ENCODE peak calls at places on chromosomes 6 and 20, in five cellular contexts. E is body of pancreas, U is A549, T is cardiac muscle cell, G is ovary. O is an unnamed sample.

GRCh38 chr20:31908016-31908415 is 37.6 kb downstream of the TTLL9 start:
- DNase-seq in E (no peak), U (no peak), T (no peak), G (no peak), O (no peak)

GRCh38 chr6:80480478-80481157 is 374.1 kb downstream of the BCKDHB start:
- DNase-seq in E (no peak), U (no peak), T (no peak), G (no peak), O (no peak)

GRCh38 chr6:130500693-130501092 is 134.9 kb downstream of the TMEM200A start:
- DNase-seq in E (no peak), U (no peak), T (peak; percentile 13), G (no peak), O (peak; percentile 84)

GRCh38 chr6:165231581-165232276 is 77.7 kb downstream of the C6orf118 start:
- DNase-seq in E (no peak), U (peak; percentile 4), T (peak; percentile 72), G (no peak), O (peak; percentile 37)

GRCh38 chr6:100573169-100573568 is 108.4 kb upstream of the SIM1 start:
- DNase-seq in E (no peak), U (peak; percentile 4), T (peak; percentile 61), G (no peak), O (peak; percentile 28)

GRCh38 chr6:44925100-44925739 is 402.9 kb upstream of the RUNX2 start:
- DNase-seq in E (no peak), U (no peak), T (peak; percentile 57), G (no peak), O (no peak)

GRCh38 chr6:164216839-164217238 is 802.3 kb downstream of the QKI start:
- DNase-seq in E (no peak), U (no peak), T (no peak), G (no peak), O (no peak)

GRCh38 chr6:52595000-52595795 is 18.3 kb upstream of the TRAM2 start:
- DNase-seq in E (no peak), U (no peak), T (peak; percentile 92), G (no peak), O (no peak)

GRCh38 chr20:47265984-47266383 is 90.5 kb downstream of the ZMYND8 start:
- DNase-seq in E (no peak), U (no peak), T (no peak), G (no peak), O (no peak)

GRCh38 chr6:37866590-37867507 is 47.3 kb downstream of the ZFAND3 start:
- DNase-seq in E (no peak), U (no peak), T (no peak), G (no peak), O (no peak)

GRCh38 chr6:149139782-149140136 is 177.8 kb upstream of the TAB2 start:
- DNase-seq in E (no peak), U (no peak), T (no peak), G (no peak), O (no peak)

GRCh38 chr20:382291-383115 is 1.9 kb downstream of the TRIB3 start:
- DNase-seq in E (no peak), U (no peak), T (no peak), G (no peak), O (no peak)

GRCh38 chr6:140537834-140538680 is 1163.6 kb upstream of the CITED2 start:
- DNase-seq in E (peak; percentile 17), U (peak; percentile 3), T (peak; percentile 96), G (no peak), O (peak; percentile 99)

GRCh38 chr6:106975699-106976032 is 1.1 kb upstream of the CD24 start:
- DNase-seq in E (no peak), U (peak; percentile 21), T (peak; percentile 6), G (no peak), O (no peak)

GRCh38 chr6:21754891-21755290 is 161.3 kb downstream of the SOX4 start:
- DNase-seq in E (no peak), U (peak; percentile 42), T (peak; percentile 70), G (no peak), O (no peak)

GRCh38 chr6:37546141-37546871 is 46.6 kb upstream of the CCDC167 start:
- DNase-seq in E (no peak), U (no peak), T (no peak), G (no peak), O (no peak)

GRCh38 chr6:113908801-113909200 is 51.7 kb downstream of the MARCKS start:
- DNase-seq in E (no peak), U (no peak), T (peak; percentile 22), G (no peak), O (no peak)

GRCh38 chr6:1463751-1464397 is 74.5 kb downstream of the FOXF2 start:
- DNase-seq in E (no peak), U (no peak), T (no peak), G (no peak), O (no peak)

GRCh38 chr6:42349753-42350573 is 101.8 kb downstream of the TRERF1 start:
- DNase-seq in E (no peak), U (no peak), T (no peak), G (no peak), O (no peak)

GRCh38 chr6:128327890-128328289 is 192.5 kb downstream of the PTPRK start:
- DNase-seq in E (no peak), U (no peak), T (peak; percentile 60), G (no peak), O (no peak)

DNA sequence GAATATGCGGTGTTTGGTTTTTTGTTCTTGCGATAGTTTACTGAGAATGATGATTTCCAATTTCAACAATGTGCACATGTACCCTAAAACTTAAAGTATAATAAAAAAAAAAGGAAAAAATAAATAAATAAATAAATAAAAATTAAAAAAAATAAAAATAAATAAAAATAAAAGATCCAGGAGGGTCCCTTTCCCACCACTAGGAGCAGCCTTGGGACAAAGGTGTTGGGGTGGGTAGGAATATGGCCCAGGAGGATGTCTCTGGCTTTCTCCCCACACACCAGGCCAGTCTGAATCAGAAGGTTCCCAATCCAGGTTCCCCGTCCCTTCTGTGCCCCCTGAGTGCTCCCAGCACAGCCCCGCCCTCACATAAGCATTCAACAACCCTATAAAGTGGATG is 9.5 kb downstream of the LRFN2 start:
- DNase-seq in E (no peak), U (no peak), T (no peak), G (no peak), O (no peak)
- TF ChIP-seq CTCF in E (no peak), U (no peak), T (no peak), G (no peak), O (no peak)

GRCh38 chr20:50747275-50747674 is 15.9 kb downstream of the PARD6B start:
- DNase-seq in E (no peak), U (no peak), T (no peak), G (no peak), O (no peak)
- H3K4me3 ChIP-seq in E (no peak overlapping the region), U (peak overlapping the region; percentile 12), T (no peak overlapping the region), G (no peak overlapping the region), O (no peak overlapping the region)

DNA sequence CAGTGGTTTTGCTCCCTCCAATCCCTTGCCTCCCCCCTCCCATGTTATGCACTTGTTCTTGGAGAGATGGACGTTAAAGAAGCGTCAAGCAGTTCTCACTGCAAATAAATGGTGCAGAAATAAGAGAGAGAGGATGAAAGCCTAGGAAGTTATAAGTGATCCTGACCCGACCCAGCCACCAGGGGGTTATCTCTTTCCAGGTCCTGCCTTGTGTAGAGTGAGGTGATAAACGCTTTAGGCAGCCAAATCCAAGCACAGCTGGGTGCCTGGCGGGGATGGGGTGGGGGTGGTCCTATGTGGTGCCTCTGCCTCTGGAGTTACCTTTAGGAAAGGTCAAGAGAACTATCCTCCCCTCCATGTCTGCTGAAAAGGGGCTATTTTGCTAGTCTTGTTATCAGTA is 9.1 kb upstream of the TFAP2A start:
- DNase-seq in E (no peak), U (no peak), T (no peak), G (no peak), O (no peak)
- TF ChIP-seq CTCF in E (no peak), U (no peak), T (no peak), G (no peak), O (no peak)

DNA sequence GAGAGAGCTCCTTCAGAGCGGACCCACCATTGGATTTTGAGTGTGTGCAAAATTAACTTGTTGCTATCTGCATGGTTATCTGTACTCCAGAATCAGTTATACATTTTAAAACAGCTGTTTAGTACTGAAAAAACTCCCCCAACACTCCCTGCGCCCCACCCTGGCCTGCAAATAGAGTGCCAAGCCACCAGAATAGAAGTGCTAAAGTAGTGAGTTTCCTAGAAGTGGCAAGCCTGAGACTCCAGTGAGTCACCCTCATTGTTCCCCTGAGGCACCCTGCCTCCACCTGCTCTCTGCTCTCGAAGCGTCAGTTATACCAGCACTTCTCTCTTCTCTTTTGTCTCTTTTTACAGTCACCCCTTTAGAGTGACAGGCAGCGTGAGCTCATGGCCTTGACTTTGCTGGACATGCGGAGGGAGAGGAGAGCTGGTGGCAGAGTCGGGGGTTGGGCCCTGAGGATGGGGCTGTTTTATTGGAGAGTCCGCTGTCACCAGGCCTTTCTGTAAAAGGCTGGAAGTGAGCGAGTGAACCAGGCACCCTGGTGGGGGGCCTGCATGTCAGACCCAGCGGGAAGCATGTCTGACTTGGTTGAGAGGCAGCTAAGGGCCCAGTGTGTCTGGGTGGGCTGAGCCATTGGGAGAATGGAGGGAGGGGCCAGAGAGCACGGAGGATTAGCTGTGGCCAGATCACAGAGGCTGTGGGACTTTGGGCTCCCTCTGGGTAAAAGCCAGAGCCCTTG is 10.4 kb downstream of the IGF2R start:
- DNase-seq in E (peak; percentile 56), U (no peak), T (peak; percentile 24), G (no peak), O (no peak)
- H3K4me3 ChIP-seq in E (no peak overlapping the region), U (no peak overlapping the region), T (no peak overlapping the region), G (no peak overlapping the region), O (no peak overlapping the region)

GRCh38 chr6:137661601-137662000 is 167.4 kb upstream of the OLIG3 start:
- DNase-seq in E (no peak), U (no peak), T (peak; percentile 46), G (no peak), O (no peak)
- TF ChIP-seq CTCF in E (peak; percentile 41), U (peak; percentile 41), T (peak; percentile 68), G (no peak), O (peak; percentile 54)

GRCh38 chr6:93786474-93787330 is 367.3 kb upstream of the EPHA7 start:
- DNase-seq in E (no peak), U (no peak), T (peak; percentile 5), G (no peak), O (no peak)
- H3K4me3 ChIP-seq in E (no peak overlapping the region), U (no peak overlapping the region), T (no peak overlapping the region), G (no peak overlapping the region), O (no peak overlapping the region)

GRCh38 chr6:56618050-56618449 is 24.6 kb downstream of the DST start:
- DNase-seq in E (no peak), U (no peak), T (no peak), G (no peak), O (no peak)
- TF ChIP-seq CTCF in E (no peak), U (no peak), T (no peak), G (no peak), O (peak; percentile 4)

GRCh38 chr6:31665501-31666336 is at the start of gene CSNK2B:
- DNase-seq in E (peak; percentile 97), U (peak; percentile 94), T (peak; percentile 98), G (peak; percentile 97), O (peak; percentile 91)
- H3K4me3 ChIP-seq in E (peak within 1 kb of the TSS; percentile 87), U (peak within 1 kb of the TSS; percentile 83), T (peak within 1 kb of the TSS; percentile 94), G (peak within 1 kb of the TSS; percentile 78), O (peak within 1 kb of the TSS; percentile 95)

GRCh38 chr20:60961551-60961950 is 290.5 kb upstream of the CDH4 start:
- DNase-seq in E (no peak), U (no peak), T (no peak), G (no peak), O (no peak)
- TF ChIP-seq CTCF in E (no peak), U (no peak), T (no peak), G (no peak), O (no peak)